ENCODE peak calls at places on chromosomes 4 and X, in four cellular contexts. M, S, U and R are unnamed samples.

GRCh38 chrX:20382518-20383291 is 116.0 kb upstream of the RPS6KA3 start:
- DNase-seq in M (peak; percentile 8), S (peak; percentile 67), U (no peak), R (no peak)

GRCh38 chr4:102180080-102180479 is 165.2 kb downstream of the SLC39A8 start:
- DNase-seq in M (no peak), S (no peak), U (no peak), R (no peak)

GRCh38 chrX:154596290-154596929 is 11.5 kb downstream of the CTAG1A start:
- DNase-seq in M (peak; percentile 25), S (peak; percentile 5), U (no peak), R (no peak)

GRCh38 chr4:89024051-89024675 is 32.8 kb downstream of the FAM13A start:
- DNase-seq in M (peak; percentile 87), S (peak; percentile 78), U (no peak), R (peak; percentile 72)

GRCh38 chr4:173516621-173517612 is 13.1 kb downstream of the HAND2 start:
- DNase-seq in M (no peak), S (peak; percentile 66), U (no peak), R (no peak)

GRCh38 chrX:48520976-48521352 is 644 bp upstream of the EBP start:
- DNase-seq in M (no peak), S (no peak), U (no peak), R (peak; percentile 19)

GRCh38 chr4:125735107-125735506 is 420.4 kb downstream of the FAT4 start:
- DNase-seq in M (peak; percentile 43), S (peak; percentile 76), U (no peak), R (no peak)

GRCh38 chrX:22950278-22951266 is 49.2 kb upstream of the DDX53 start:
- DNase-seq in M (peak; percentile 50), S (no peak), U (no peak), R (no peak)

GRCh38 chrX:19912-20571 is 261.1 kb upstream of the PLCXD1 start:
- DNase-seq in M (no peak), S (no peak), U (no peak), R (peak; percentile 21)

GRCh38 chr4:140237616-140238352 is 83.8 kb upstream of the MAML3 start:
- DNase-seq in M (peak; percentile 66), S (peak; percentile 75), U (peak; percentile 76), R (peak; percentile 20)

DNA sequence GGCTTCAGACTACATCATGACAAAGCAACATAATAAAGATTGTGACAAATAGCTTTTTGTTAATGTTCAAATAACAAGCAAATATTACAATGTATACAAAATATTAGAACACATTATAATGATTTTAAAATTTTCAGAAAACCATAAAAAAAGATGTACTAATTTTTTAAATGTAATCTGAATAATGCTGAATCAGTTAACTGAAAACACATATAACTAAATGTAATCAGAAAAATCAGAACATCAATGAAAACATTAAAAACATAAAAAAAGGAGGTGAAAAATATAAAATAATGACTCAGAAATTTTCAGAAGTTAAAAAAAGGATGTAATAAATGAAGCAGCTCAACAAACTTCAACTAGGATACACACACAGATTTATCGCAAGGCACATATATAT is 53.5 kb downstream of the ZNF721 start:
- DNase-seq in M (no peak), S (no peak), U (no peak), R (no peak)
- H3K9me3 ChIP-seq in M (peaks cover 16% of the 10 kb centered on the region), S (peaks cover 17% of the 10 kb centered on the region), U (peaks cover 53% of the 10 kb centered on the region), R (peaks cover 98% of the 10 kb centered on the region)

DNA sequence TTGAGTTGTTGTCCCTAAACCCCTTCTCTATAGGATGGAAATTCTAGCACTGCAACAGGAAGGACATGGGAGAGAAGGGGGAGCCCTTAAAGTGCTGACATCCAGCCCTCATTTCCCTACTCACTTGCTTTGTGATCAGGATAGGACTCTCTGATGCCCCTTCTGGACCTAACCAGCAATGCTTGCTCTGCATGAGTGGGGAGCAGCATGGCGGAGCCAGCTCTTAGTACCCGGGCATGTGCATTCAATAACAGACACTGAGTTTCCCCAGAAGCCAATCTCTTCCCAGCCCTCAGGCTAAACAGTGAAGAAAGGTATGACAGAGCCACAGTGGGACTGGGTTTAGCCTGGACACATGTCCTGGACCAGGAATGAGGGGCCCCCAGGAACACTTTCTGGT is 14.0 kb downstream of the SOD3 start:
- DNase-seq in M (no peak), S (peak; percentile 11), U (no peak), R (no peak)
- TF ChIP-seq CTCF in M (no peak), S (peak; percentile 9), U (no peak), R (no peak)

DNA sequence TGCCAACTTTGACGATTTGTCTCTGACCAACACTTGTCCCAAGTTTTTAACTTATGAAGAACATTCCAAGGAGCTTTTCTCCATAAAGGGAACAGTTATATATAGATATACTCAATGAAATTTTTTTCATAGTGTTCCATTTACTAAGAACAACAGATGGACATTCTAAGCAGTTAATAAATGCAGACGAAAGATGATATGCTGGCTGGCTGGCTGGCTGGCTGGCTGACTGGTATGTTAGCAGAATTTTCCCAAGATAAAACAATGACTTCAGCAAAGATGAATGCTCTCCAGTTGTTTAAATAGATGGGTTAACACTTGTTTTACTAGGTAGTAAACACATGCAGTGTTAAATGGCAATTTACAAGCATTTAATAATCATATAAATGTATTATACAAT is 62.2 kb downstream of the SPANXN3 start:
- DNase-seq in M (no peak), S (no peak), U (no peak), R (no peak)
- H3K9me3 ChIP-seq in M (no peaks in the 10 kb centered on the region), S (peaks cover 3% of the 10 kb centered on the region), U (no peaks in the 10 kb centered on the region), R (no peaks in the 10 kb centered on the region)

GRCh38 chr4:80276922-80277321 is 10.5 kb downstream of the FGF5 start:
- DNase-seq in M (no peak), S (no peak), U (no peak), R (no peak)
- TF ChIP-seq CTCF in M (no peak), S (no peak), U (no peak), R (no peak)

DNA sequence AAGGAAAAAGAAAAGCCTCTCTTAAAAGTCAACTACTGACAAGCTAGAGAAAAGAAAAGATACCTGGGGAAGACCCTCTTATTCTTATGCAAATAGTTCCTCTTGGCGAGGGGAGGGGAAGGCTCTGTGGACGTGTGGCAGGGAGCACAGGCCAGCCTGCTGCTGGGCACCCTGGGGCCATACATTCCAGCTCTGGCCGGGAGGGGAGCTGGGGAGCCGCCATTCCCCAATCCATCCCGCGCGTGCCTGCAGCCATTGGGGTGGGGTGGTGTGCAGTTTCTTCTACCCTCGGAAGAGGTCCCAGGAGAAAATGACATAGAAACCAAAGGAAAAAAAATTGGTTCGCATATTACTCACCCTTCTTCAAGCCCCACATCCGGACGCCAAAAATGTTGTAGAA is 1496.4 kb downstream of the RPA4 start:
- DNase-seq in M (no peak), S (no peak), U (no peak), R (no peak)
- H3K9me3 ChIP-seq in M (no peaks in the 10 kb centered on the region), S (no peaks in the 10 kb centered on the region), U (no peaks in the 10 kb centered on the region), R (no peaks in the 10 kb centered on the region)

DNA sequence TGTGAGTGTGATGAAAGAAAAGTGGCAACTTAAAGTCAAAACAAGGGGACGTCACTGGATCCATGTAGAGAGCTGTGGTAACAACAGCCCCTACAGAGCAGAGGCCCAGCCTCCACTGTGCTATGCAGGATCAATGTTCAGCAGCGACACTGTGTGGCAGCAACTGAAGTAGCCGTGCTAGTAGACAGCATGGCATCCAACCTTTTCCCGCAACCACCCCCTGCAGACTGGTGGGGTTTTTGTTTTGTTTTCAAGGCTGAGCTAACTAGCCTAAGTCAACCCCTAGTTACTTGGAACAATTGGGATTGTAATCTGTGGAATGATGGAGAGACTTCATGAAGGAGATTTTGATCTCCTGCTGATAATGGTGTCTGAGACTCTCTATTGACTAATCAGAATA is 44.4 kb upstream of the PPARGC1A start:
- DNase-seq in M (no peak), S (no peak), U (no peak), R (no peak)
- TF ChIP-seq CTCF in M (no peak), S (no peak), U (no peak), R (no peak)